ENCODE peak calls at places on chromosomes 3 and 15, in five cellular contexts. Z is AG10803, J is psoas muscle, N is AG04450, W is A549. C is an unnamed sample.

GRCh38 chr3:126113733-126114132 is 29.8 kb upstream of the SLC41A3 start:
- DNase-seq in J (no peak), W (peak), N (no peak), Z (no peak), C (no peak)

GRCh38 chr3:168517514-168518071 is 421.9 kb upstream of the GOLIM4 start:
- DNase-seq in N (no peak), W (no peak), Z (no peak), J (no peak), C (no peak)

GRCh38 chr3:129015388-129016105 is 14.4 kb downstream of the EFCC1 start:
- DNase-seq in Z (no peak), N (no peak), J (peak), W (no peak), C (no peak)

GRCh38 chr3:179949428-179949827 is 87.3 kb downstream of the PEX5L start:
- DNase-seq in N (no peak), J (no peak), W (no peak), Z (no peak), C (no peak)

GRCh38 chr3:18189651-18190050 is 235.5 kb downstream of the SATB1 start:
- DNase-seq in W (no peak), Z (peak), N (no peak), J (no peak), C (peak)

GRCh38 chr3:50303038-50303815 is at the start of gene HYAL1:
- DNase-seq in J (peak), Z (no peak), N (no peak), W (peak), C (peak)

GRCh38 chr3:179666436-179667035 is 13.7 kb downstream of the USP13 start:
- DNase-seq in Z (peak), N (no peak), J (peak), W (no peak), C (no peak)

GRCh38 chr3:45273681-45274515 is 47.8 kb upstream of the TMEM158 start:
- DNase-seq in N (no peak), Z (peak), J (no peak), W (peak), C (peak)

GRCh38 chr15:34808016-34808415 is 12.7 kb upstream of the ACTC1 start:
- DNase-seq in J (no peak), Z (no peak), N (no peak), W (no peak), C (peak)

GRCh38 chr3:56131976-56132590 is 336.2 kb downstream of the ERC2 start:
- DNase-seq in N (peak), J (peak), Z (peak), W (peak), C (peak)

GRCh38 chr3:170867143-170867542 is 2.9 kb downstream of the RPL22L1 start:
- DNase-seq in N (no peak), W (no peak), J (no peak), Z (no peak), C (peak)

GRCh38 chr15:36585774-36586173 is 6.3 kb downstream of the CDIN1 start:
- DNase-seq in N (no peak), Z (no peak), W (no peak), J (no peak), C (no peak)

GRCh38 chr15:25693321-25694237 is 169.5 kb downstream of the ATP10A start:
- DNase-seq in W (peak), Z (peak), N (no peak), J (no peak), C (peak)

DNA sequence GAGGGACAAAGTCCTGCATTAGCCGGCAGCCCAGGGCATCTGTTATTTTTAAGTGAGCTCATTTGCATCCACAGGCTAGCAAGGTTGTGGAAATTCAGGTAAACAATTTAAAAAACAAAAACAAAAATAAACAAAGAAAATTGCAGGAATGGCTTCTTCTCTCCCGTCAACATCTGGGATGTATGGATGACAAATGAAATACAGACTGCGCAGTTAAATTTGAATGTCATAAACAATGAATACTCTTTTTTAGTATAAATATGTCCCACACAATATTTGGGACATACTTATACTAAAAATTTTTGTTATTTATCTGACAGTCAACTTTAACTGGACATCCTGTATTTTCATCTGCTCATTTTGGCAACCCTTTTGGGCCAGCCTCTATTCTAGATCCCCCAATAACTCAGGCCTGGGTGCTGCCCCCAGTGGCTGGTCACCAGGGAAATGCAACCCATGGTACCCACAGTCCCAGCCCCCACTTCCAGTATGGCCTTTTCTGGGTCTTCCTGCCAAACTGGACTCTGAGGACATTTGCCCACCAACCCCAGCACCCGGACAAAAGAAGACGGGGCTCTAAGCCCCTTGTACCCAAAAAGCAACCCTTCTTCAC is 12.7 kb downstream of the GRM2 start:
- DNase-seq in Z (no peak), W (no peak), N (no peak), J (no peak), C (no peak)
- TF ChIP-seq CTCF in Z (no peak), W (no peak), N (no peak), J (peak), C (no peak)

GRCh38 chr3:13282528-13282985 is 137.6 kb downstream of the NUP210 start:
- DNase-seq in W (peak), Z (no peak), N (no peak), J (no peak), C (no peak)

GRCh38 chr3:13282986-13283876 is 136.9 kb downstream of the NUP210 start:
- DNase-seq in Z (no peak), N (no peak), J (no peak), W (peak), C (no peak)

GRCh38 chr3:13280122-13280790 is 139.9 kb downstream of the NUP210 start:
- DNase-seq in W (no peak), N (no peak), J (no peak), Z (no peak), C (no peak)

GRCh38 chr3:13280856-13281656 is 139.1 kb downstream of the NUP210 start:
- DNase-seq in N (no peak), Z (no peak), J (no peak), W (no peak), C (no peak)

GRCh38 chr3:13281657-13282527 is 138.2 kb downstream of the NUP210 start:
- DNase-seq in N (no peak), W (peak), J (peak), Z (no peak), C (no peak)
- H3K4me3 ChIP-seq in N (no peak), W (peak), J (peak), Z (no peak), C (no peak)

GRCh38 chr3:12896206-12896697 is 54.9 kb upstream of the RPL32 start:
- DNase-seq in J (peak), Z (peak), W (no peak), N (no peak), C (peak)
- TF ChIP-seq CTCF in J (peak), Z (no peak), W (no peak), N (no peak), C (no peak)

GRCh38 chr3:106309274-106309673 is 440.5 kb upstream of the CBLB start:
- DNase-seq in W (no peak), Z (no peak), J (no peak), N (no peak), C (no peak)
- H3K4me3 ChIP-seq in W (no peak), Z (no peak), J (no peak), N (no peak), C (no peak)

GRCh38 chr3:27141668-27142067 is 227.5 kb downstream of the NEK10 start:
- DNase-seq in J (no peak), Z (no peak), N (no peak), W (peak), C (peak)

GRCh38 chr3:27134165-27134796 is 234.9 kb downstream of the NEK10 start:
- DNase-seq in J (peak), Z (peak), W (peak), N (peak), C (peak)

GRCh38 chr3:27133062-27133461 is 236.1 kb downstream of the NEK10 start:
- DNase-seq in W (peak), N (no peak), J (no peak), Z (no peak), C (no peak)

GRCh38 chr3:27138562-27138961 is 230.6 kb downstream of the NEK10 start:
- DNase-seq in W (no peak), J (no peak), Z (peak), N (no peak), C (peak)

GRCh38 chr3:27138005-27138404 is 231.2 kb downstream of the NEK10 start:
- DNase-seq in J (no peak), W (no peak), Z (no peak), N (no peak), C (no peak)
- TF ChIP-seq CTCF in J (no peak), W (no peak), Z (no peak), N (no peak), C (no peak)

GRCh38 chr3:42123012-42123581 is 31.9 kb downstream of the TRAK1 start:
- DNase-seq in W (no peak), Z (peak), J (peak), N (no peak), C (peak)
- H3K4me3 ChIP-seq in W (no peak), Z (no peak), J (no peak), N (no peak), C (no peak)

GRCh38 chr15:40696228-40696627 is 1.3 kb downstream of the RAD51 start:
- DNase-seq in J (no peak), Z (no peak), N (no peak), W (no peak), C (peak)

GRCh38 chr15:40706121-40706520 is 11.1 kb downstream of the RAD51 start:
- DNase-seq in W (no peak), N (no peak), Z (no peak), J (no peak), C (no peak)

GRCh38 chr15:40697916-40698315 is 2.9 kb downstream of the RAD51 start:
- DNase-seq in Z (no peak), W (no peak), N (no peak), J (no peak), C (no peak)

GRCh38 chr15:40702077-40702476 is 7.1 kb downstream of the RAD51 start:
- DNase-seq in N (no peak), W (no peak), J (no peak), Z (peak), C (peak)
- TF ChIP-seq CTCF in N (peak), W (no peak), J (no peak), Z (peak), C (peak)

GRCh38 chr15:33201376-33202189 is 7.1 kb upstream of the FMN1 start:
- DNase-seq in J (peak), N (no peak), Z (peak), W (peak), C (peak)
- H3K4me3 ChIP-seq in J (peak), N (peak), Z (peak), W (peak), C (no peak)

C was measured in cardiac fibroblast.